ENCODE peak calls at places on chromosomes 5 and 9, in six cellular contexts. Y is fibroblast of pulmonary artery; F is cerebellum; O is activated T-cell treated with anti-CD3 and anti-CD28 coated beads for 1 hour; K is activated naive CD4-positive, alpha-beta T cell treated with Interleukin-2 at 50 U/mL for 16 hours; R is tibial nerve. H is an unnamed sample.

GRCh38 chr5:80097516-80097915 is 62.4 kb downstream of the THBS4 start:
- DNase-seq in R (no peak), K (no peak), O (no peak), F (no peak), Y (no peak), H (no peak)

GRCh38 chr9:5586391-5586802 is 42.5 kb upstream of the RIC1 start:
- DNase-seq in F (no peak), O (no peak), Y (peak; percentile 62), R (no peak), K (no peak), H (peak; percentile 64)

GRCh38 chr9:11549311-11549794 is 936.6 kb upstream of the PTPRD start:
- DNase-seq in O (no peak), R (no peak), F (no peak), K (no peak), Y (no peak), H (no peak)

GRCh38 chr5:173055722-173055982 is 500 bp upstream of the CREBRF start:
- DNase-seq in O (no peak), K (peak; percentile 13), F (no peak), R (no peak), Y (no peak), H (no peak)

GRCh38 chr9:4224181-4224580 is 75.7 kb downstream of the GLIS3 start:
- DNase-seq in O (no peak), K (no peak), Y (no peak), R (no peak), F (no peak), H (no peak)

GRCh38 chr5:116864157-116864837 is 289.7 kb upstream of the SEMA6A start:
- DNase-seq in O (no peak), F (no peak), Y (no peak), R (no peak), K (no peak), H (no peak)

GRCh38 chr5:142740903-142741302 is 29.3 kb upstream of the ARHGAP26 start:
- DNase-seq in O (no peak), K (no peak), Y (peak; percentile 38), F (no peak), R (no peak), H (peak; percentile 60)

GRCh38 chr5:93915142-93915553 is 173.7 kb upstream of the POU5F2 start:
- DNase-seq in R (no peak), O (no peak), K (no peak), F (no peak), Y (peak; percentile 81), H (peak; percentile 8)

GRCh38 chr9:88056876-88057275 is 81.4 kb downstream of the SPATA31C2 start:
- DNase-seq in R (no peak), O (no peak), K (no peak), Y (no peak), F (no peak), H (no peak)

GRCh38 chr9:128805661-128806060 is 12.6 kb upstream of the ENDOG start:
- DNase-seq in R (no peak), K (no peak), O (no peak), Y (no peak), F (no peak), H (no peak)

GRCh38 chr5:98424681-98425454 is 348.6 kb upstream of the RGMB start:
- DNase-seq in K (no peak), Y (no peak), O (no peak), F (no peak), R (peak; percentile 25), H (peak; percentile 67)

GRCh38 chr5:90866333-90866732 is 307.7 kb downstream of the ADGRV1 start:
- DNase-seq in K (no peak), O (no peak), R (no peak), Y (peak; percentile 53), F (peak; percentile 35), H (no peak)

GRCh38 chr5:170464280-170465127 is 39.3 kb upstream of the KCNIP1 start:
- DNase-seq in K (no peak), Y (no peak), F (no peak), R (no peak), O (no peak), H (no peak)

GRCh38 chr9:38082456-38083287 is 13.6 kb upstream of the SHB start:
- DNase-seq in O (no peak), F (no peak), Y (no peak), K (no peak), R (no peak), H (no peak)

GRCh38 chr5:78887384-78888118 is 97.6 kb downstream of the ARSB start:
- DNase-seq in Y (no peak), F (no peak), O (no peak), K (no peak), R (no peak), H (no peak)

GRCh38 chr5:33180900-33181299 is 259.9 kb upstream of the TARS1 start:
- DNase-seq in K (no peak), O (no peak), F (no peak), Y (peak; percentile 78), R (no peak), H (peak; percentile 16)

GRCh38 chr9:122180633-122181032 is 20.9 kb downstream of the MORN5 start:
- DNase-seq in Y (peak; percentile 78), R (no peak), O (no peak), F (no peak), K (no peak), H (peak; percentile 53)

GRCh38 chr9:98880311-98881015 is 63.2 kb upstream of the COL15A1 start:
- DNase-seq in K (no peak), R (no peak), O (no peak), F (no peak), Y (no peak), H (no peak)

GRCh38 chr5:171432581-171433351 is 13.3 kb downstream of the FGF18 start:
- DNase-seq in R (no peak), F (no peak), Y (no peak), O (no peak), K (no peak), H (no peak)

GRCh38 chr5:20610650-20611049 is 622.6 kb upstream of the CDH18 start:
- DNase-seq in Y (no peak), F (no peak), K (no peak), O (no peak), R (no peak), H (no peak)

GRCh38 chr5:64210866-64211265 is 45.2 kb downstream of the RNF180 start:
- DNase-seq in R (no peak), O (no peak), Y (peak; percentile 88), K (no peak), F (no peak), H (peak; percentile 59)

GRCh38 chr5:172362755-172363154 is 79.2 kb upstream of the UBTD2 start:
- DNase-seq in R (no peak), K (no peak), F (no peak), Y (peak; percentile 31), O (no peak), H (no peak)

GRCh38 chr9:115591584-115591984 is 473.6 kb upstream of the TNC start:
- DNase-seq in O (no peak), K (no peak), F (peak; percentile 14), R (peak; percentile 18), Y (peak; percentile 99), H (peak; percentile 96)

GRCh38 chr5:157266286-157267007 is 524 bp downstream of the CYFIP2 start:
- DNase-seq in K (peak; percentile 68), F (peak; percentile 53), O (no peak), R (no peak), Y (no peak), H (no peak)

GRCh38 chr5:66793049-66793448 is 196.9 kb downstream of the MAST4 start:
- DNase-seq in K (no peak), Y (no peak), R (no peak), F (no peak), O (no peak), H (no peak)

GRCh38 chr5:174827521-174827920 is 103.1 kb downstream of the MSX2 start:
- DNase-seq in Y (no peak), R (no peak), O (no peak), F (no peak), K (no peak), H (no peak)

GRCh38 chr5:107806705-107807104 is 136.0 kb upstream of the EFNA5 start:
- DNase-seq in O (no peak), K (no peak), Y (no peak), F (no peak), R (no peak), H (no peak)

GRCh38 chr5:143316844-143317631 is 86.4 kb downstream of the NR3C1 start:
- DNase-seq in R (no peak), F (peak; percentile 26), O (no peak), Y (peak; percentile 53), K (no peak), H (no peak)

GRCh38 chr5:81194633-81195333 is 38.3 kb upstream of the CKMT2 start:
- DNase-seq in F (peak; percentile 80), K (peak; percentile 83), O (peak; percentile 74), Y (peak; percentile 82), R (peak; percentile 78), H (peak; percentile 25)

GRCh38 chr5:174877987-174878386 is 153.6 kb downstream of the MSX2 start:
- DNase-seq in Y (no peak), R (no peak), O (no peak), F (no peak), K (no peak), H (no peak)

GRCh38 chr5:12615141-12615820 is 711.0 kb upstream of the CTNND2 start:
- DNase-seq in O (no peak), R (no peak), F (no peak), Y (no peak), K (no peak), H (no peak)

H was measured in GM04503.